ENCODE peak calls at places on chromosomes 3 and 15, in ten cellular contexts. K is activated naive CD8-positive, alpha-beta T cell treated with anti-CD3 and anti-CD28 coated beads, Interleukin-2, amount 50 U/mL, for 24 hours; B is iPS-NIHi11; Q is foreskin melanocyte; Y is M059J; Z is NCI-H1105; L is left cardiac atrium; S is SW480; O is activated CD8-positive, alpha-beta memory T cell treated with anti-CD3 and anti-CD28 coated beads, Interleukin-2, amount 10 ng/mL, durations not matched to agents 7 days and 5 days; F is neural crest cell. X is an unnamed sample.

GRCh38 chr3:54123538-54124196 is 1.3 kb downstream of the CACNA2D3 start:
- DNase-seq in K (no peak), B (no peak), Q (no peak), Y (peak), Z (no peak), L (no peak), S (no peak), O (no peak), F (no peak), X (no peak)

GRCh38 chr3:36542186-36542585 is 161.9 kb downstream of the STAC start:
- DNase-seq in K (no peak), B (no peak), Q (no peak), Y (peak), Z (no peak), L (no peak), S (no peak), O (no peak), F (no peak), X (no peak)

GRCh38 chr3:190848891-190849290 is 13.6 kb downstream of the GMNC start:
- DNase-seq in K (no peak), B (no peak), Q (no peak), Y (peak), Z (no peak), L (no peak), S (no peak), O (no peak), F (no peak), X (peak)

GRCh38 chr3:190375671-190376070 is 12.3 kb upstream of the CLDN16 start:
- DNase-seq in K (no peak), B (no peak), Q (no peak), Y (no peak), Z (no peak), L (no peak), S (no peak), O (no peak), F (no peak), X (no peak)

GRCh38 chr15:55074431-55074830 is 122.3 kb downstream of the RSL24D1 start:
- DNase-seq in K (no peak), B (no peak), Q (no peak), Y (no peak), Z (no peak), L (no peak), S (no peak), O (no peak), F (no peak), X (no peak)

GRCh38 chr15:48582472-48583235 is 62.9 kb downstream of the FBN1 start:
- DNase-seq in K (no peak), B (no peak), Q (no peak), Y (peak), Z (no peak), L (peak), S (peak), O (no peak), F (no peak), X (no peak)

GRCh38 chr15:78306176-78306774 is 6.9 kb upstream of the SKIC8 start:
- DNase-seq in K (no peak), B (no peak), Q (no peak), Y (peak), Z (no peak), L (no peak), S (peak), O (no peak), F (no peak), X (peak)

GRCh38 chr15:99438691-99439523 is 126.9 kb upstream of the MEF2A start:
- DNase-seq in K (no peak), B (no peak), Q (no peak), Y (no peak), Z (no peak), L (no peak), S (no peak), O (peak), F (peak), X (no peak)

GRCh38 chr3:34256021-34256420 is 457.6 kb downstream of the PDCD6IP start:
- DNase-seq in K (no peak), B (no peak), Q (no peak), Y (no peak), Z (peak), L (no peak), S (no peak), O (no peak), F (no peak), X (no peak)

GRCh38 chr3:149673393-149673792 is 15.6 kb upstream of the WWTR1 start:
- DNase-seq in K (no peak), B (no peak), Q (no peak), Y (peak), Z (no peak), L (no peak), S (no peak), O (no peak), F (no peak), X (peak)

GRCh38 chr3:27310693-27311092 is 58.5 kb downstream of the NEK10 start:
- DNase-seq in K (no peak), B (no peak), Q (no peak), Y (peak), Z (no peak), L (no peak), S (peak), O (no peak), F (no peak), X (peak)

GRCh38 chr3:16101295-16102186 is 72.9 kb upstream of the GALNT15 start:
- DNase-seq in K (no peak), B (no peak), Q (no peak), Y (peak), Z (no peak), L (no peak), S (peak), O (no peak), F (no peak), X (peak)

GRCh38 chr3:65284971-65285370 is 597.2 kb upstream of the ADAMTS9 start:
- DNase-seq in K (no peak), B (no peak), Q (peak), Y (no peak), Z (no peak), L (no peak), S (no peak), O (no peak), F (no peak), X (no peak)

GRCh38 chr15:90351479-90352108 is 490 bp upstream of the ZNF774 start:
- DNase-seq in K (no peak), B (peak), Q (no peak), Y (no peak), Z (no peak), L (no peak), S (no peak), O (no peak), F (no peak), X (no peak)

GRCh38 chr3:108031893-108032292 is 58.9 kb downstream of the CD47 start:
- DNase-seq in K (no peak), B (no peak), Q (no peak), Y (peak), Z (no peak), L (no peak), S (no peak), O (no peak), F (no peak), X (peak)

GRCh38 chr3:32078864-32079263 is 27.6 kb upstream of the GPD1L start:
- DNase-seq in K (no peak), B (no peak), Q (no peak), Y (no peak), Z (no peak), L (no peak), S (no peak), O (no peak), F (no peak), X (no peak)

GRCh38 chr15:41241251-41241964 is 10.3 kb downstream of the CHP1 start:
- DNase-seq in K (no peak), B (no peak), Q (peak), Y (peak), Z (peak), L (peak), S (peak), O (no peak), F (no peak), X (no peak)